ENCODE peak calls at places on chromosomes 3 and 15, in five cellular contexts. U is cardiac fibroblast, Y is lower lobe of right lung, F is astrocyte, R is fibroblast of pulmonary artery. M is an unnamed sample.

GRCh38 chr3:61080737-61081445 is 170.4 kb downstream of the FHIT start:
- DNase-seq in U (no peak), Y (no peak), F (no peak), R (no peak), M (no peak)

GRCh38 chr3:191331443-191331842 is 1.1 kb upstream of the UTS2B start:
- DNase-seq in U (peak; percentile 27), Y (no peak), F (peak; percentile 67), R (peak; percentile 54), M (no peak)

GRCh38 chr15:77037475-77038209 is 33.3 kb downstream of the TSPAN3 start:
- DNase-seq in U (no peak), Y (peak; percentile 34), F (no peak), R (no peak), M (no peak)

GRCh38 chr3:66481071-66482001 is 19.5 kb downstream of the LRIG1 start:
- DNase-seq in U (no peak), Y (no peak), F (no peak), R (no peak), M (no peak)

GRCh38 chr3:143977326-143978262 is 6.0 kb downstream of the DIPK2A start:
- DNase-seq in U (peak; percentile 63), Y (no peak), F (no peak), R (peak; percentile 64), M (no peak)

GRCh38 chr15:34583399-34584320 is at the start of gene GOLGA8B:
- DNase-seq in U (peak; percentile 63), Y (peak; percentile 85), F (peak; percentile 37), R (peak; percentile 43), M (peak; percentile 69)

GRCh38 chr3:160368804-160369203 is 30.2 kb downstream of the IFT80 start:
- DNase-seq in U (no peak), Y (no peak), F (no peak), R (no peak), M (no peak)

GRCh38 chr3:173502983-173503568 is 105.5 kb downstream of the NLGN1 start:
- DNase-seq in U (peak; percentile 57), Y (no peak), F (peak; percentile 71), R (peak; percentile 50), M (no peak)

GRCh38 chr15:50051811-50052419 is 67.1 kb downstream of the ATP8B4 start:
- DNase-seq in U (peak; percentile 93), Y (no peak), F (peak; percentile 68), R (peak; percentile 90), M (peak; percentile 32)

GRCh38 chr3:38984731-38985130 is 67.0 kb downstream of the SCN11A start:
- DNase-seq in U (no peak), Y (no peak), F (peak; percentile 8), R (no peak), M (no peak)

GRCh38 chr3:86982883-86983282 is 8.1 kb downstream of the VGLL3 start:
- DNase-seq in U (peak; percentile 94), Y (no peak), F (peak; percentile 87), R (peak; percentile 92), M (no peak)

GRCh38 chr3:134445631-134446030 is 40.2 kb downstream of the ANAPC13 start:
- DNase-seq in U (peak; percentile 91), Y (no peak), F (peak; percentile 36), R (peak; percentile 94), M (peak; percentile 45)

GRCh38 chr3:110806924-110807323 is 264.7 kb upstream of the NECTIN3 start:
- DNase-seq in U (no peak), Y (no peak), F (no peak), R (no peak), M (no peak)

GRCh38 chr15:98876461-98877369 is 130.9 kb downstream of the PGPEP1L start:
- DNase-seq in U (no peak), Y (no peak), F (peak; percentile 66), R (peak; percentile 27), M (no peak)

GRCh38 chr3:23806322-23807160 is 786 bp downstream of the UBE2E1 start:
- DNase-seq in U (peak; percentile 29), Y (peak; percentile 51), F (no peak), R (peak; percentile 11), M (no peak)

GRCh38 chr3:83048556-83048955 is 1287.1 kb upstream of the GBE1 start:
- DNase-seq in U (no peak), Y (no peak), F (no peak), R (no peak), M (no peak)

GRCh38 chr3:102163039-102163817 is 271.6 kb upstream of the ZPLD1 start:
- DNase-seq in U (peak; percentile 95), Y (no peak), F (peak; percentile 73), R (peak; percentile 95), M (peak; percentile 100)

GRCh38 chr15:47715856-47716445 is 1.4 kb upstream of the SEMA6D start:
- DNase-seq in U (peak; percentile 70), Y (no peak), F (peak; percentile 3), R (peak; percentile 62), M (no peak)

GRCh38 chr3:76065975-76066374 is 280.6 kb upstream of the ZNF717 start:
- DNase-seq in U (no peak), Y (no peak), F (peak; percentile 26), R (peak; percentile 8), M (no peak)

GRCh38 chr3:4976109-4976508 is 3.1 kb upstream of the BHLHE40 start:
- DNase-seq in U (peak; percentile 65), Y (peak; percentile 79), F (peak; percentile 49), R (peak; percentile 79), M (no peak)

GRCh38 chr15:73996939-73997338 is 2.4 kb downstream of the PML start:
- DNase-seq in U (peak; percentile 69), Y (no peak), F (no peak), R (peak; percentile 55), M (no peak)

GRCh38 chr3:196073188-196073838 is 8.6 kb downstream of the TFRC start:
- DNase-seq in U (peak; percentile 74), Y (no peak), F (peak; percentile 30), R (peak; percentile 74), M (peak; percentile 68)

GRCh38 chr3:14431928-14432834 is 29.8 kb downstream of the SLC6A6 start:
- DNase-seq in U (peak; percentile 80), Y (peak; percentile 96), F (peak; percentile 72), R (peak; percentile 76), M (peak; percentile 92)

GRCh38 chr15:85397151-85397550 is 16.7 kb downstream of the AKAP13 start:
- DNase-seq in U (no peak), Y (no peak), F (no peak), R (no peak), M (no peak)

GRCh38 chr3:23671901-23672589 is 133.7 kb upstream of the UBE2E1 start:
- DNase-seq in U (peak; percentile 34), Y (peak; percentile 49), F (no peak), R (peak; percentile 32), M (peak; percentile 65)

GRCh38 chr3:99875925-99876781 is 58.5 kb downstream of the CMSS1 start:
- DNase-seq in U (peak; percentile 84), Y (peak; percentile 89), F (peak; percentile 65), R (peak; percentile 83), M (peak; percentile 76)

GRCh38 chr3:61449327-61450040 is 111.9 kb upstream of the PTPRG start:
- DNase-seq in U (no peak), Y (no peak), F (no peak), R (no peak), M (no peak)

GRCh38 chr3:120622870-120623718 is 27.0 kb downstream of the NDUFB4 start:
- DNase-seq in U (peak; percentile 31), Y (no peak), F (peak; percentile 57), R (peak; percentile 25), M (peak; percentile 82)

GRCh38 chr3:11211531-11212300 is 57.4 kb downstream of the HRH1 start:
- DNase-seq in U (peak; percentile 80), Y (no peak), F (peak; percentile 65), R (peak; percentile 61), M (no peak)

DNA sequence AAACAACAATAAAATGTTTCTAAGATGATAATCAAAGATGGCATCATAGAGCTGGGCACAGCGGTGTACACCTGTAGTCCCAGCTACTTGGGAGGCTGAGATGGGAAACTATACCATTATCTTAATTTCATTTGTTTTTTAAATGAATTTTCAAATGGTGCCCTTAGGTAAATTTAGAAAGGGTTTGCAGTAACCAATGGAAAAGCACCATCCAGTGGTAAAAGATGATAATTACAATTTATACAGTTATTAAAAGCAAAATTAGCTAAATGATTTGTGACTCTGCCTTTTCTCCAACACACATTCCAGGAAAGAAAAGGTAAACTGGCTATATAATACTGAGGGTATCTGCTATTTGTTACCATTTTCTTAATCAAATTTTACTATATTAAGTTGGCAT is 14.4 kb upstream of the ANKRD28 start:
- DNase-seq in U (peak; percentile 64), Y (no peak), F (no peak), R (peak; percentile 69), M (no peak)
- TF ChIP-seq CTCF in U (peak; percentile 8), Y (peak; percentile 51), F (peak; percentile 46), R (peak; percentile 40), M (peak; percentile 71)

GRCh38 chr3:171867976-171868375 is 24.8 kb downstream of the TMEM212 start:
- DNase-seq in U (no peak), Y (no peak), F (no peak), R (no peak), M (no peak)
- TF ChIP-seq CTCF in U (peak; percentile 25), Y (peak; percentile 28), F (peak; percentile 28), R (peak; percentile 24), M (peak; percentile 72)

GRCh38 chr3:33883538-33884203 is 85.2 kb downstream of the PDCD6IP start:
- DNase-seq in U (peak; percentile 53), Y (no peak), F (no peak), R (peak; percentile 66), M (peak; percentile 9)

GRCh38 chr3:33884701-33885100 is 86.3 kb downstream of the PDCD6IP start:
- DNase-seq in U (no peak), Y (no peak), F (no peak), R (no peak), M (no peak)

GRCh38 chr3:33886015-33886414 is 87.6 kb downstream of the PDCD6IP start:
- DNase-seq in U (no peak), Y (no peak), F (peak; percentile 57), R (no peak), M (no peak)

GRCh38 chr3:33885496-33885895 is 87.1 kb downstream of the PDCD6IP start:
- DNase-seq in U (no peak), Y (no peak), F (no peak), R (no peak), M (no peak)

DNA sequence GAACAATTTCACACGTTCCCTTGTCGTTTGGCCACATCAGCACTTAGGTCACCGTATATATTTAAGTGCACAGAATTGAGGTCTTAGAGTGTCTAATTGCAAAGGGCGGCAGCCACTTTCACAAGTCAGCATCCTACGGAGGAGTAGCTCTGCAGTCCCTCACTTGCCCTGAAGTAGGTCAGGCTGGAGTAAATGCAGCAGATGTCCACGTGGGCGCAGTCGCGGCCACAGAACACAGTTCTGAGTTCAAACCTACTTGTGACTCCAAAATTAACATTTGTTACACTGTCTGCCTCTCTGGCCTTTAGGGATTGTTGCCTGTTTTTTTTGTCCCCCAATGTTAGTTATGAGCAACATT is 85.8 kb downstream of the PDCD6IP start:
- DNase-seq in U (peak; percentile 44), Y (no peak), F (no peak), R (peak; percentile 39), M (no peak)
- TF ChIP-seq CTCF in U (peak; percentile 49), Y (no peak), F (peak; percentile 20), R (peak; percentile 37), M (no peak)

GRCh38 chr3:12822725-12823373 is 18.5 kb downstream of the RPL32 start:
- DNase-seq in U (peak; percentile 57), Y (no peak), F (no peak), R (peak; percentile 54), M (no peak)
- TF ChIP-seq CTCF in U (peak; percentile 39), Y (no peak), F (peak; percentile 33), R (peak; percentile 54), M (peak; percentile 75)

DNA sequence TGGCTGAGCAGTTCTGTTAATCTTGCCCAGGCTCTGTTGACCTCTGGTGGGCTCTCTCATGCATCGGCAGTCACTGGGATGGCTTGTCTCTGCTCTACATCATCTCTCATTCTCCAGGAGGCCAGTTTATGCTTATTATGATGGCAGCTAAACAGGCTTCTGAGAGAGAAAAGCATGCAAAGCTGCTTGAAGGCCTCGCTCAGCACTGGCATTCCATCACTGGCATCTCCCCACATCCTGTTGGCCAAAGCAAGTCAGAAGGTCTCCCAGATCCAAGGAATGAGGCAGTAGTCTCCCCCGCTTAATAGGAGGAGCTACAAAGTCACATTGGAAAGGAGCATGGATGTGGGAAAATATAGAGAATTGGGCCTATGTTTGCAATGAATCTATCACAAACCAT is 212.6 kb downstream of the ZNF621 start:
- DNase-seq in U (no peak), Y (no peak), F (no peak), R (no peak), M (no peak)
- TF ChIP-seq CTCF in U (no peak), Y (no peak), F (no peak), R (no peak), M (no peak)